ENCODE peak calls at places on chromosomes 5 and 9, in four cellular contexts. One of them, this sample, is unnamed.

GRCh38 chr9:115946530-115946929 is 207.1 kb upstream of the PAPPA start:
- DNase-seq in AG10803: peak; percentile 48
- DNase-seq in IMR-90: no peak
- DNase-seq in tibial nerve: no peak
- DNase-seq in this sample: peak; percentile 50

GRCh38 chr9:6239048-6239461 is 23.4 kb downstream of the IL33 start:
- DNase-seq in AG10803: no peak
- DNase-seq in IMR-90: peak; percentile 38
- DNase-seq in tibial nerve: no peak
- DNase-seq in this sample: peak; percentile 63

GRCh38 chr9:76023715-76024195 is 133.3 kb downstream of the PCSK5 start:
- DNase-seq in AG10803: no peak
- DNase-seq in IMR-90: no peak
- DNase-seq in tibial nerve: no peak
- DNase-seq in this sample: peak; percentile 20

GRCh38 chr9:121107881-121108280 is 33.1 kb downstream of the CNTRL start:
- DNase-seq in AG10803: no peak
- DNase-seq in IMR-90: no peak
- DNase-seq in tibial nerve: no peak
- DNase-seq in this sample: no peak

GRCh38 chr5:86951761-86952160 is 315.9 kb upstream of the RASA1 start:
- DNase-seq in AG10803: no peak
- DNase-seq in IMR-90: no peak
- DNase-seq in tibial nerve: no peak
- DNase-seq in this sample: no peak

GRCh38 chr5:53027913-53028312 is 38.8 kb downstream of the ITGA2 start:
- DNase-seq in AG10803: peak; percentile 75
- DNase-seq in IMR-90: peak; percentile 82
- DNase-seq in tibial nerve: no peak
- DNase-seq in this sample: peak; percentile 81

GRCh38 chr9:75889577-75889976 is 896 bp upstream of the PCSK5 start:
- DNase-seq in AG10803: no peak
- DNase-seq in IMR-90: no peak
- DNase-seq in tibial nerve: no peak
- DNase-seq in this sample: no peak

GRCh38 chr5:175652741-175653663 is 4.9 kb upstream of the HRH2 start:
- DNase-seq in AG10803: no peak
- DNase-seq in IMR-90: no peak
- DNase-seq in tibial nerve: no peak
- DNase-seq in this sample: no peak

GRCh38 chr5:143659614-143660238 is 152.2 kb upstream of the HMHB1 start:
- DNase-seq in AG10803: no peak
- DNase-seq in IMR-90: no peak
- DNase-seq in tibial nerve: no peak
- DNase-seq in this sample: no peak

GRCh38 chr9:5945112-5945511 is 54.4 kb downstream of the MLANA start:
- DNase-seq in AG10803: no peak
- DNase-seq in IMR-90: no peak
- DNase-seq in tibial nerve: no peak
- DNase-seq in this sample: no peak

GRCh38 chr5:177083351-177083750 is 3.4 kb upstream of the FGFR4 start:
- DNase-seq in AG10803: no peak
- DNase-seq in IMR-90: no peak
- DNase-seq in tibial nerve: no peak
- DNase-seq in this sample: no peak

GRCh38 chr5:178288373-178289368 is 56.1 kb upstream of the PHYKPL start:
- DNase-seq in AG10803: peak; percentile 15
- DNase-seq in IMR-90: no peak
- DNase-seq in tibial nerve: no peak
- DNase-seq in this sample: no peak

GRCh38 chr5:96453394-96453793 is 20.3 kb upstream of the PCSK1 start:
- DNase-seq in AG10803: no peak
- DNase-seq in IMR-90: no peak
- DNase-seq in tibial nerve: no peak
- DNase-seq in this sample: no peak

GRCh38 chr5:93331864-93332263 is 249.2 kb downstream of the NR2F1-AS1 start:
- DNase-seq in AG10803: no peak
- DNase-seq in IMR-90: no peak
- DNase-seq in tibial nerve: no peak
- DNase-seq in this sample: peak; percentile 75

GRCh38 chr5:52800394-52801213 is 12.9 kb downstream of the ITGA1 start:
- DNase-seq in AG10803: peak; percentile 79
- DNase-seq in IMR-90: peak; percentile 82
- DNase-seq in tibial nerve: peak; percentile 21
- DNase-seq in this sample: peak; percentile 64

GRCh38 chr9:93893899-93894690 is 61.1 kb downstream of the BARX1 start:
- DNase-seq in AG10803: no peak
- DNase-seq in IMR-90: no peak
- DNase-seq in tibial nerve: no peak
- DNase-seq in this sample: no peak

GRCh38 chr5:67644221-67644920 is 447.8 kb upstream of the CD180 start:
- DNase-seq in AG10803: no peak
- DNase-seq in IMR-90: no peak
- DNase-seq in tibial nerve: no peak
- DNase-seq in this sample: no peak

GRCh38 chr5:145904743-145905142 is 31.6 kb upstream of the SH3RF2 start:
- DNase-seq in AG10803: no peak
- DNase-seq in IMR-90: no peak
- DNase-seq in tibial nerve: no peak
- DNase-seq in this sample: no peak

GRCh38 chr5:145903113-145903512 is 30.3 kb upstream of the GRXCR2 start:
- DNase-seq in AG10803: no peak
- DNase-seq in IMR-90: no peak
- DNase-seq in tibial nerve: no peak
- DNase-seq in this sample: no peak

GRCh38 chr5:145906401-145906800 is 30.0 kb upstream of the SH3RF2 start:
- DNase-seq in AG10803: peak; percentile 35
- DNase-seq in IMR-90: no peak
- DNase-seq in tibial nerve: no peak
- DNase-seq in this sample: no peak

GRCh38 chr5:145903862-145904261 is 31.0 kb upstream of the GRXCR2 start:
- DNase-seq in AG10803: peak; percentile 67
- DNase-seq in IMR-90: peak; percentile 63
- DNase-seq in tibial nerve: no peak
- DNase-seq in this sample: peak; percentile 56

GRCh38 chr5:145902421-145902820 is 29.6 kb upstream of the GRXCR2 start:
- DNase-seq in AG10803: peak; percentile 22
- DNase-seq in IMR-90: peak; percentile 15
- DNase-seq in tibial nerve: no peak
- DNase-seq in this sample: no peak
- TF ChIP-seq CTCF in AG10803: no peak
- TF ChIP-seq CTCF in IMR-90: no peak
- TF ChIP-seq CTCF in tibial nerve: no peak
- TF ChIP-seq CTCF in this sample: no peak

GRCh38 chr9:107587175-107587963 is 97.8 kb upstream of the KLF4 start:
- DNase-seq in AG10803: no peak
- DNase-seq in IMR-90: no peak
- DNase-seq in tibial nerve: no peak
- DNase-seq in this sample: no peak
- H3K4me3 ChIP-seq in AG10803: no peak overlapping the region
- H3K4me3 ChIP-seq in IMR-90: no peak overlapping the region
- H3K4me3 ChIP-seq in tibial nerve: no peak overlapping the region
- H3K4me3 ChIP-seq in this sample: no peak overlapping the region

GRCh38 chr5:103475629-103476240 is 86.9 kb downstream of the NUDT12 start:
- DNase-seq in AG10803: peak; percentile 58
- DNase-seq in IMR-90: peak; percentile 60
- DNase-seq in tibial nerve: no peak
- DNase-seq in this sample: peak; percentile 78
- TF ChIP-seq CTCF in AG10803: peak; percentile 70
- TF ChIP-seq CTCF in IMR-90: peak; percentile 85
- TF ChIP-seq CTCF in tibial nerve: peak; percentile 48
- TF ChIP-seq CTCF in this sample: peak; percentile 58

GRCh38 chr5:161414037-161414436 is 132.5 kb downstream of the GABRB2 start:
- DNase-seq in AG10803: no peak
- DNase-seq in IMR-90: no peak
- DNase-seq in tibial nerve: no peak
- DNase-seq in this sample: no peak
- H3K4me3 ChIP-seq in AG10803: no peak overlapping the region
- H3K4me3 ChIP-seq in IMR-90: no peak overlapping the region
- H3K4me3 ChIP-seq in tibial nerve: no peak overlapping the region
- H3K4me3 ChIP-seq in this sample: no peak overlapping the region

DNA sequence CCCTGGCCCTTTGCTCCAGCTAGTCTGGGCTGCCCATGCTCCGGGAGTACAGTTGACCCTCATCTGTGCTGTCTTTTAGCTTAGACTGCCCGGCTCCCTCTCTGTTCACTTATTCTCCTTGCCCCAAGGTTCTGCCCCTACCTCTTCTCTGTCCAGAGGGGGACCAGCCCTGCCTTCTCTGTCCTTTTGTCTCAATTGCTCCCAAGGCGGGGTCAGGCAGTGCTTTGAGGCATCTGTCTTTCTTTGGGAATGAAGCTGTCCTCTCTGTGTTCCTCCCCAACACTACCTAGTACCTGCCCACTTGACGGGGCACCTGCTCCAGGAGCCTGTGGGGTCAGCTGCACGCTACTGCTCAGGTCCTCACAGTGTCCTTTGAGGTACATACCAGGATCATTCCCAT is 59.3 kb downstream of the PSD2 start:
- DNase-seq in AG10803: no peak
- DNase-seq in IMR-90: no peak
- DNase-seq in tibial nerve: no peak
- DNase-seq in this sample: no peak
- TF ChIP-seq CTCF in AG10803: no peak
- TF ChIP-seq CTCF in IMR-90: no peak
- TF ChIP-seq CTCF in tibial nerve: no peak
- TF ChIP-seq CTCF in this sample: no peak

DNA sequence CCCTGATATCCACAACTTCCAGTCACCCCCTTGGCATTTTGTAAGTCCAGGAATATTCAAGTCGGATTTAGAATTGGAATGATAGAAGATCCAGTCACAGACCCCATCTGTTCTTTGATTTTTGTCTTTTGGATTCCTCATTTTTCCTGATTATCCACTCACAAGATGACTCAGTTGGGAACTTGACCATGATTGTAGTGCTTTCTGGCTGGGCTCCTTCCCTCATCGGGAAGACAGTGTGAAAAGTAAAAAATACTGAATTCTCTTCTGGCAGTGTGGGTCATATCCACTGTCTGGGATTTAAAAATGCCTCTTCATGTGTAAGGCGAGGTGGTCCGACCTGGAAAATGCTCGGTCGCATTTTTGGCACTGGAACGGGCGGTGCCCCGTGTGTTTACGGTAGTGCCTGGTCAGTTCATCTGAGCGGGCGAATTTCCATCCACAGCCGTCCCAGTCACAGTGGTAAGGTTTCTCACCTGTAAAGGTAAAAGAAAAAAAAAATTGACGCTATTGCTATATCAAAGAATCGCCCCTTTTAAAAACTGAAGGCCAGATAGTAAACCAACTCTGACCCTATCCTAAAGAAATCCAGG is 4.0 kb downstream of the KLF4 start:
- DNase-seq in AG10803: no peak
- DNase-seq in IMR-90: no peak
- DNase-seq in tibial nerve: no peak
- DNase-seq in this sample: no peak
- H3K4me3 ChIP-seq in AG10803: peak overlapping the region; percentile 97
- H3K4me3 ChIP-seq in IMR-90: no peak overlapping the region
- H3K4me3 ChIP-seq in tibial nerve: peak overlapping the region; percentile 69
- H3K4me3 ChIP-seq in this sample: peak overlapping the region; percentile 25

GRCh38 chr9:98992885-98993569 is 49.3 kb downstream of the COL15A1 start:
- DNase-seq in AG10803: no peak
- DNase-seq in IMR-90: no peak
- DNase-seq in tibial nerve: no peak
- DNase-seq in this sample: no peak

GRCh38 chr9:98990181-98990870 is 46.6 kb downstream of the COL15A1 start:
- DNase-seq in AG10803: no peak
- DNase-seq in IMR-90: no peak
- DNase-seq in tibial nerve: no peak
- DNase-seq in this sample: no peak

GRCh38 chr9:98986866-98987653 is 43.4 kb downstream of the COL15A1 start:
- DNase-seq in AG10803: no peak
- DNase-seq in IMR-90: no peak
- DNase-seq in tibial nerve: no peak
- DNase-seq in this sample: no peak

GRCh38 chr9:98991981-98992884 is 48.5 kb downstream of the COL15A1 start:
- DNase-seq in AG10803: no peak
- DNase-seq in IMR-90: no peak
- DNase-seq in tibial nerve: no peak
- DNase-seq in this sample: no peak

GRCh38 chr9:98989036-98990000 is 45.6 kb downstream of the COL15A1 start:
- DNase-seq in AG10803: peak; percentile 100
- DNase-seq in IMR-90: peak; percentile 100
- DNase-seq in tibial nerve: peak; percentile 74
- DNase-seq in this sample: peak; percentile 93
- TF ChIP-seq CTCF in AG10803: peak; percentile 55
- TF ChIP-seq CTCF in IMR-90: peak; percentile 12
- TF ChIP-seq CTCF in tibial nerve: no peak
- TF ChIP-seq CTCF in this sample: peak; percentile 16

DNA sequence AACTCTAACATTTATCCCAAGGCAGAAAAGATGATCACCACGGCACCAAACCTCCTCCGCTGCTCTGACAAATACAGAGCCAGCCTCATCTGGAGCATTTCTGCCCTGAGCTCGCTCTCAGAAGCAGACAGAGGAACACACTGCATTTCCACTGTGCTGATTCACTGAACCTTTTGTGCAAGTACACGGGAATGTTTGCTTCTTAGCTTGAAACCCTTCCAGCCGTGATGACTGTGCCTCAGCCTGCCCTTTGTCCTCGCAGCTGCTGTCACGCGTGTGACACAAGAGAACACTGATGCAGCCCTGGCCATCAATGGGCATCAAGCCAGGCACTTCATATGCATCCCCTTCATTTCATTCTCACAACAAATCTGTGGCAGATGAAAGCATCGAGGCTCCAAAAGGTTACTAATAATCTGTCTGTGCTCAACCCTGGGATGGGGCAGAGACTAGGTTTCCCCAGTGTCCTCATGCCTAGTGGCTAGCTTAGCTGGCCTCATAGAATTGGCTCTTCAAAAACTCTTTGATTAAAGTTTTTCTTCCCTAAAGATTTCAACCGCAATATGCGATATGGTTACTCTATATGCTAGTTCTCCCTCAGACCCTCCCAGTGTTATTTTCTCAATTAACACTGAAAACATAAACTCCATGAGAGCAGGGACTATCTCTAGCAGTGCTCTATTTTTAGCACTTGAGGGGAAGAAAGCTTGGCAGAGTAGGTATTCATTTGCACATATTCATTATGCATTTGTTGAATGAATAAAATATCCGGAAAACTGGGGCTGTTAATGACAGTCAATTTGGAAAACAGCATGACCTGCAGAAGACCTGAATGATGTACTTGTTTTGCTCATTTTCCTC is 7.3 kb downstream of the CDC14B start:
- DNase-seq in AG10803: peak; percentile 94
- DNase-seq in IMR-90: peak; percentile 96
- DNase-seq in tibial nerve: no peak
- DNase-seq in this sample: peak; percentile 86
- H3K4me3 ChIP-seq in AG10803: peak overlapping the region; percentile 30
- H3K4me3 ChIP-seq in IMR-90: peak overlapping the region; percentile 0
- H3K4me3 ChIP-seq in tibial nerve: no peak overlapping the region
- H3K4me3 ChIP-seq in this sample: peak overlapping the region; percentile 6

GRCh38 chr5:113447651-113448050 is 12.9 kb upstream of the TSSK1B start:
- DNase-seq in AG10803: peak; percentile 4
- DNase-seq in IMR-90: no peak
- DNase-seq in tibial nerve: no peak
- DNase-seq in this sample: peak; percentile 13
- TF ChIP-seq CTCF in AG10803: peak; percentile 32
- TF ChIP-seq CTCF in IMR-90: no peak
- TF ChIP-seq CTCF in tibial nerve: no peak
- TF ChIP-seq CTCF in this sample: peak; percentile 30